ENCODE peak calls at places on chromosomes 7 and 10, in five cellular contexts. K, Q, S, P and T are unnamed samples.

GRCh38 chr10:92857904-92858514 is 9.7 kb downstream of the EXOC6 start:
- DNase-seq in K (no peak), Q (no peak), S (no peak), P (no peak), T (no peak)

GRCh38 chr7:138665249-138665648 is 35.9 kb downstream of the SVOPL start:
- DNase-seq in K (no peak), Q (no peak), S (no peak), P (no peak), T (no peak)

GRCh38 chr10:16941865-16942264 is 124.6 kb upstream of the RSU1 start:
- DNase-seq in K (no peak), Q (peak), S (no peak), P (no peak), T (no peak)

GRCh38 chr10:35341521-35341920 is 5.2 kb downstream of the CCNY start:
- DNase-seq in K (no peak), Q (no peak), S (no peak), P (no peak), T (no peak)

GRCh38 chr10:72173267-72173634 is 42.6 kb upstream of the ANAPC16 start:
- DNase-seq in K (no peak), Q (no peak), S (no peak), P (no peak), T (no peak)

GRCh38 chr10:21363087-21363752 is 162.3 kb downstream of the SKIDA1 start:
- DNase-seq in K (no peak), Q (no peak), S (no peak), P (no peak), T (no peak)

GRCh38 chr7:130996841-130997231 is 262.8 kb upstream of the KLF14 start:
- DNase-seq in K (no peak), Q (peak), S (peak), P (no peak), T (no peak)

GRCh38 chr7:25940086-25940906 is 211.7 kb upstream of the NFE2L3 start:
- DNase-seq in K (no peak), Q (no peak), S (no peak), P (no peak), T (no peak)

GRCh38 chr10:6283632-6284031 is 80.9 kb downstream of the PFKFB3 start:
- DNase-seq in K (no peak), Q (no peak), S (no peak), P (no peak), T (no peak)

GRCh38 chr7:46279290-46279689 is 358.2 kb upstream of the IGFBP3 start:
- DNase-seq in K (no peak), Q (no peak), S (no peak), P (no peak), T (no peak)

GRCh38 chr10:74099836-74100235 is 50.8 kb downstream of the AP3M1 start:
- DNase-seq in K (no peak), Q (no peak), S (no peak), P (no peak), T (no peak)

GRCh38 chr7:110774066-110774465 is 316.9 kb upstream of the LRRN3 start:
- DNase-seq in K (no peak), Q (no peak), S (no peak), P (no peak), T (no peak)

GRCh38 chr7:1661461-1661860 is 8.6 kb upstream of the ELFN1 start:
- DNase-seq in K (no peak), Q (no peak), S (no peak), P (no peak), T (no peak)

GRCh38 chr10:36026081-36026480 is 384.0 kb upstream of the FZD8 start:
- DNase-seq in K (no peak), Q (no peak), S (no peak), P (no peak), T (no peak)

GRCh38 chr7:33048704-33049103 is 13.9 kb downstream of the NT5C3A start:
- DNase-seq in K (no peak), Q (no peak), S (no peak), P (no peak), T (no peak)